ENCODE peak calls at places on chromosome 1, in eight cellular contexts. One of them, this sample, is unnamed. For H3K27me3 and H3K36me3, the result is how much of the 10 kb centered on the place peaks cover.

GRCh38 chr1:211606327-211606913 is 27.5 kb upstream of the SLC30A1 start:
- DNase-seq in fibroblast of lung: no peak
- DNase-seq in suprapubic skin: no peak
- DNase-seq in uterus: no peak
- DNase-seq in bronchial epithelial cell: no peak
- DNase-seq in ovary: no peak
- DNase-seq in heart left ventricle: no peak
- DNase-seq in upper lobe of right lung: no peak
- DNase-seq in this sample: no peak

GRCh38 chr1:210496063-210496462 is 167.4 kb downstream of the HHAT start:
- DNase-seq in heart left ventricle: no peak
- DNase-seq in suprapubic skin: no peak
- DNase-seq in uterus: no peak
- DNase-seq in bronchial epithelial cell: no peak
- DNase-seq in upper lobe of right lung: no peak
- DNase-seq in fibroblast of lung: peak
- DNase-seq in ovary: no peak
- DNase-seq in this sample: peak

GRCh38 chr1:97334454-97334853 is 586.4 kb downstream of the DPYD start:
- DNase-seq in uterus: no peak
- DNase-seq in suprapubic skin: no peak
- DNase-seq in upper lobe of right lung: no peak
- DNase-seq in fibroblast of lung: peak
- DNase-seq in bronchial epithelial cell: no peak
- DNase-seq in ovary: no peak
- DNase-seq in heart left ventricle: no peak
- DNase-seq in this sample: peak

GRCh38 chr1:2190491-2190976 is 4.0 kb downstream of the FAAP20 start:
- DNase-seq in fibroblast of lung: no peak
- DNase-seq in bronchial epithelial cell: no peak
- DNase-seq in upper lobe of right lung: no peak
- DNase-seq in ovary: no peak
- DNase-seq in uterus: no peak
- DNase-seq in heart left ventricle: no peak
- DNase-seq in suprapubic skin: no peak
- DNase-seq in this sample: no peak

GRCh38 chr1:201024251-201024998 is 911 bp upstream of the KIF21B start:
- DNase-seq in fibroblast of lung: no peak
- DNase-seq in bronchial epithelial cell: no peak
- DNase-seq in suprapubic skin: no peak
- DNase-seq in upper lobe of right lung: no peak
- DNase-seq in heart left ventricle: no peak
- DNase-seq in ovary: no peak
- DNase-seq in uterus: no peak
- DNase-seq in this sample: no peak

GRCh38 chr1:171137580-171137979 is 46.9 kb downstream of the FMO3 start:
- DNase-seq in fibroblast of lung: no peak
- DNase-seq in suprapubic skin: no peak
- DNase-seq in upper lobe of right lung: no peak
- DNase-seq in heart left ventricle: no peak
- DNase-seq in uterus: no peak
- DNase-seq in ovary: no peak
- DNase-seq in bronchial epithelial cell: no peak
- DNase-seq in this sample: no peak

GRCh38 chr1:94039514-94039870 is 81.5 kb downstream of the ABCA4 start:
- DNase-seq in fibroblast of lung: peak
- DNase-seq in uterus: peak
- DNase-seq in heart left ventricle: peak
- DNase-seq in suprapubic skin: no peak
- DNase-seq in ovary: peak
- DNase-seq in bronchial epithelial cell: peak
- DNase-seq in upper lobe of right lung: peak
- DNase-seq in this sample: peak

GRCh38 chr1:70327306-70328076 is 27.0 kb downstream of the ANKRD13C start:
- DNase-seq in heart left ventricle: no peak
- DNase-seq in fibroblast of lung: peak
- DNase-seq in upper lobe of right lung: no peak
- DNase-seq in suprapubic skin: no peak
- DNase-seq in bronchial epithelial cell: peak
- DNase-seq in ovary: no peak
- DNase-seq in uterus: no peak
- DNase-seq in this sample: no peak

GRCh38 chr1:29145739-29146437 is 22.2 kb upstream of the TMEM200B start:
- DNase-seq in suprapubic skin: peak
- DNase-seq in fibroblast of lung: peak
- DNase-seq in ovary: no peak
- DNase-seq in heart left ventricle: no peak
- DNase-seq in bronchial epithelial cell: peak
- DNase-seq in uterus: no peak
- DNase-seq in upper lobe of right lung: no peak
- DNase-seq in this sample: peak

GRCh38 chr1:99645199-99645598 is 714 bp upstream of the PALMD start:
- DNase-seq in upper lobe of right lung: no peak
- DNase-seq in uterus: peak
- DNase-seq in fibroblast of lung: peak
- DNase-seq in bronchial epithelial cell: peak
- DNase-seq in heart left ventricle: no peak
- DNase-seq in ovary: peak
- DNase-seq in suprapubic skin: no peak
- DNase-seq in this sample: peak

DNA sequence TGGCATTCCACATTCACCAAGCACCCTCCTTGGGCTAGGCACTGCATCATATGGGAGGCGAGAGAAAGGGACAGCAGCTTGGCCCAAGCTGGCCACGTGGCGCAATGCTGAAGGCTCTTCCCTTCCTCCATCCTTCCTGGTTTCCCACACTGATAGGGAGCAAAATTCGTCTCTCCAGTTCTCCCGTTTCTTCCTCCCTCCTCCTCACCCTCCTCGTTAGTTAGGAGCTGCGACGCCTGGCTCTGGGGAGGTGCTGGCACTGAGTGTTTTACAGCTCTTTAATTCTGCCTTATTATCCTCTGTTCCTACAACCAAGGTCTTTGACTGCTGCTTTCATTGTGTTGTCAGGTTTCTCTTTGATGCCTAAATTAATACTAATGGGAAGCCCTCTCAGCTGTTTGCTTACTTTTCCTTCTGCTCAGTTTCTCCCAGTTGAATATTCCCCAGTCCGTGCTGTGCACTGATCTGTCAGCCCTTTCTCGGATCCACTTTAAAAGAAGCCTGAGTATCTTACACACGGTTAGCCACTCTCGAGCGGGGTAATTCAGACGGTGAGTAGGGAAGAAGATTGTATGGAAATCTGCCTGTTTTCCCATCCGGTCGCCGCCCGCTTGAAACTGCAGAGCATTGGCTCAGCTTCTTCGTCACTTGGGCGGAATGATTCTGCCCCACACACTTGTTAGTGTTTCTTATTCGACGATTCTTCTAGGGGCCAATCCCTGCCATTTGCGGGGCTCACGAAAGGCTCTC is 56.2 kb upstream of the SMYD2 start:
- DNase-seq in fibroblast of lung: peak
- DNase-seq in uterus: no peak
- DNase-seq in bronchial epithelial cell: peak
- DNase-seq in ovary: no peak
- DNase-seq in heart left ventricle: no peak
- DNase-seq in suprapubic skin: no peak
- DNase-seq in upper lobe of right lung: no peak
- DNase-seq in this sample: peak
- H3K27me3 ChIP-seq in fibroblast of lung: under half
- H3K27me3 ChIP-seq in uterus: under half
- H3K27me3 ChIP-seq in bronchial epithelial cell: under half
- H3K27me3 ChIP-seq in ovary: under half
- H3K27me3 ChIP-seq in heart left ventricle: under half
- H3K27me3 ChIP-seq in suprapubic skin: under half
- H3K27me3 ChIP-seq in upper lobe of right lung: under half
- H3K27me3 ChIP-seq in this sample: under half

GRCh38 chr1:208202333-208202987 is 41.7 kb downstream of the PLXNA2 start:
- DNase-seq in bronchial epithelial cell: no peak
- DNase-seq in ovary: no peak
- DNase-seq in upper lobe of right lung: no peak
- DNase-seq in uterus: no peak
- DNase-seq in suprapubic skin: no peak
- DNase-seq in fibroblast of lung: no peak
- DNase-seq in heart left ventricle: no peak
- DNase-seq in this sample: no peak

GRCh38 chr1:208201241-208201640 is 42.9 kb downstream of the PLXNA2 start:
- DNase-seq in uterus: peak
- DNase-seq in heart left ventricle: no peak
- DNase-seq in upper lobe of right lung: no peak
- DNase-seq in suprapubic skin: no peak
- DNase-seq in fibroblast of lung: peak
- DNase-seq in bronchial epithelial cell: peak
- DNase-seq in ovary: peak
- DNase-seq in this sample: peak

GRCh38 chr1:208203848-208204609 is 40.2 kb downstream of the PLXNA2 start:
- DNase-seq in upper lobe of right lung: no peak
- DNase-seq in uterus: no peak
- DNase-seq in suprapubic skin: no peak
- DNase-seq in ovary: no peak
- DNase-seq in bronchial epithelial cell: no peak
- DNase-seq in fibroblast of lung: peak
- DNase-seq in heart left ventricle: no peak
- DNase-seq in this sample: peak

GRCh38 chr1:208204779-208205178 is 39.4 kb downstream of the PLXNA2 start:
- DNase-seq in fibroblast of lung: no peak
- DNase-seq in suprapubic skin: no peak
- DNase-seq in bronchial epithelial cell: no peak
- DNase-seq in heart left ventricle: no peak
- DNase-seq in upper lobe of right lung: no peak
- DNase-seq in uterus: no peak
- DNase-seq in ovary: no peak
- DNase-seq in this sample: no peak

DNA sequence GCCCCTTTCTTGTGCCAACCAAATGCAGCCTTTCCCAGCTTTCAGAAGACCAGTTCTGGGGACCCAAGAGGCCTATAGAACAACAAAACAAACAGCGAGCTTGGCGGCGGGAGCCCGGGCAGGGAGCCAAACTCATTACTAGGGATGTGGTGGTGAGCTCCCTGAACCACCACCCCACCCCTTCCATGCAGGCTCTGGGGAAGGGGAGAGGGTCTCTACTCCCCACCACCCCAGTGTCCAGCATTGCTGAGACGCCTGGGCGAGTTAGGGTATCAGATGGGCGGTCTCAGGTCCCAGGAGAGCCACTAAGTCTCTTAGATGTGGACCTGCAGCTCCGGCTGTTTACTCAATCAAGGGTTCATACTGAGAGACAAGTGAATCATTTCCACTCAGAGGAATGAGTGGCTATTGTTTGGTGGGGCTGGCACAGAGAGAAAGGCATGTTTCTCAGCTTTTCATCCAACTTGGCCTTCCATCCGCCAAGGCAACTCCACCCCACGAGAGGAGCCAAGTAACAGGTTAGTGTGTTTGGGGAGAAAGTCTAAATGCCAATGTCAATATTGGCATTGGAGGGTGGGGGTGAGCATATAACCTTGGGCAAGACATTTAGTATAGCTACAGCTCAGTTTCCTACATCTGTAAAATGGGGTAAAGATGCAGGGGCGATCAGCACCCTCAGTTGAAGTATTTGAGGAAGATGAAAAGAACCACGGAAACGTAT is 40.9 kb downstream of the PLXNA2 start:
- DNase-seq in suprapubic skin: no peak
- DNase-seq in uterus: no peak
- DNase-seq in upper lobe of right lung: peak
- DNase-seq in heart left ventricle: peak
- DNase-seq in fibroblast of lung: peak
- DNase-seq in ovary: peak
- DNase-seq in bronchial epithelial cell: peak
- DNase-seq in this sample: peak
- H3K4me3 ChIP-seq in suprapubic skin: no peak
- H3K4me3 ChIP-seq in uterus: no peak
- H3K4me3 ChIP-seq in upper lobe of right lung: no peak
- H3K4me3 ChIP-seq in heart left ventricle: no peak
- H3K4me3 ChIP-seq in fibroblast of lung: no peak
- H3K4me3 ChIP-seq in ovary: no peak
- H3K4me3 ChIP-seq in bronchial epithelial cell: no peak
- H3K4me3 ChIP-seq in this sample: no peak

GRCh38 chr1:43043695-43044094 is 85.0 kb upstream of the SLC2A1 start:
- DNase-seq in heart left ventricle: no peak
- DNase-seq in suprapubic skin: no peak
- DNase-seq in upper lobe of right lung: no peak
- DNase-seq in ovary: no peak
- DNase-seq in fibroblast of lung: no peak
- DNase-seq in bronchial epithelial cell: peak
- DNase-seq in uterus: no peak
- DNase-seq in this sample: no peak

GRCh38 chr1:43048601-43049011 is 89.9 kb upstream of the SLC2A1 start:
- DNase-seq in fibroblast of lung: no peak
- DNase-seq in uterus: no peak
- DNase-seq in ovary: no peak
- DNase-seq in upper lobe of right lung: no peak
- DNase-seq in heart left ventricle: no peak
- DNase-seq in suprapubic skin: no peak
- DNase-seq in bronchial epithelial cell: peak
- DNase-seq in this sample: peak

GRCh38 chr1:43049487-43049886 is 90.8 kb upstream of the SLC2A1 start:
- DNase-seq in heart left ventricle: no peak
- DNase-seq in uterus: no peak
- DNase-seq in ovary: peak
- DNase-seq in suprapubic skin: no peak
- DNase-seq in bronchial epithelial cell: peak
- DNase-seq in upper lobe of right lung: no peak
- DNase-seq in fibroblast of lung: peak
- DNase-seq in this sample: peak

GRCh38 chr1:43044572-43045361 is 86.1 kb upstream of the SLC2A1 start:
- DNase-seq in bronchial epithelial cell: no peak
- DNase-seq in upper lobe of right lung: no peak
- DNase-seq in heart left ventricle: no peak
- DNase-seq in uterus: no peak
- DNase-seq in fibroblast of lung: no peak
- DNase-seq in ovary: no peak
- DNase-seq in suprapubic skin: no peak
- DNase-seq in this sample: no peak

DNA sequence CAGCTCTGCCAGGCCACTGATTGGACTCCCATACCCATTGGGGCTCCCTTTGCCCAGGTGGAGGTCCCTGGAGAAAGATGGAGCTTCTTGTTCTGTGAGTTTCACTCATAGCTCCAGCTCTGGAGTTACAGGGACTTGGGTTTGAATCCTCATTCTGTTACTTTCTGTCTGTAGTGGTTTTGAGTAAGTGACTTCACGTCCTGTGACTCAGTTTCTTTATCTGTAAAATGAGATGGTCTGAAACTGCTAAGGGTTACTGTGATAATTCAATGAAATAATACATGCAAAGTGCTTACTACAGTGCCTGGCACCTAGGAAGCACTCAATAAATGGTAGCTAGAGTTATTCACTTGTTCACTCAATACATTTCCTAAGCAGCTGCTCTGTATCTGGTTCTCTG is 88.5 kb upstream of the SLC2A1 start:
- DNase-seq in heart left ventricle: no peak
- DNase-seq in suprapubic skin: no peak
- DNase-seq in bronchial epithelial cell: no peak
- DNase-seq in upper lobe of right lung: no peak
- DNase-seq in uterus: no peak
- DNase-seq in ovary: no peak
- DNase-seq in fibroblast of lung: no peak
- DNase-seq in this sample: no peak
- H3K36me3 ChIP-seq in heart left ventricle: under half
- H3K36me3 ChIP-seq in suprapubic skin: under half
- H3K36me3 ChIP-seq in bronchial epithelial cell: under half
- H3K36me3 ChIP-seq in upper lobe of right lung: under half
- H3K36me3 ChIP-seq in uterus: under half
- H3K36me3 ChIP-seq in ovary: under half
- H3K36me3 ChIP-seq in fibroblast of lung: under half
- H3K36me3 ChIP-seq in this sample: under half

GRCh38 chr1:50289495-50289894 is 133.7 kb downstream of the DMRTA2 start:
- DNase-seq in fibroblast of lung: no peak
- DNase-seq in heart left ventricle: no peak
- DNase-seq in ovary: no peak
- DNase-seq in bronchial epithelial cell: peak
- DNase-seq in upper lobe of right lung: no peak
- DNase-seq in uterus: no peak
- DNase-seq in suprapubic skin: no peak
- DNase-seq in this sample: no peak
- H3K27me3 ChIP-seq in fibroblast of lung: under half
- H3K27me3 ChIP-seq in heart left ventricle: under half
- H3K27me3 ChIP-seq in ovary: under half
- H3K27me3 ChIP-seq in bronchial epithelial cell: under half
- H3K27me3 ChIP-seq in upper lobe of right lung: under half
- H3K27me3 ChIP-seq in uterus: under half
- H3K27me3 ChIP-seq in suprapubic skin: under half
- H3K27me3 ChIP-seq in this sample: under half